ENCODE peak calls at places on chromosomes 5 and 9, in seven cellular contexts. U is transverse colon, W is prostate gland, B is Panc1, Y is endothelial cell of umbilical vein, D is spleen, L is HL-60. T is an unnamed sample.

GRCh38 chr5:115396698-115397097 is 100.2 kb upstream of the CCDC112 start:
- DNase-seq in W (no peak), U (no peak), B (no peak), L (no peak), D (no peak), Y (no peak), T (no peak)

GRCh38 chr5:126251024-126251423 is 172.2 kb upstream of the GRAMD2B start:
- DNase-seq in Y (no peak), D (no peak), B (no peak), W (no peak), U (no peak), L (no peak), T (no peak)

GRCh38 chr5:14488697-14489096 is 92.9 kb upstream of the OTULINL start:
- DNase-seq in L (no peak), W (no peak), Y (no peak), U (no peak), D (no peak), B (no peak), T (peak)

GRCh38 chr5:132498152-132498551 is 7.6 kb upstream of the IRF1 start:
- DNase-seq in W (peak), B (no peak), D (peak), Y (peak), L (no peak), U (no peak), T (no peak)

GRCh38 chr5:104048231-104048630 is 485.6 kb upstream of the NUDT12 start:
- DNase-seq in D (no peak), B (no peak), L (no peak), U (no peak), W (no peak), Y (no peak), T (no peak)

GRCh38 chr5:56856779-56857178 is 41.4 kb downstream of the MAP3K1 start:
- DNase-seq in U (no peak), D (no peak), Y (no peak), W (no peak), L (no peak), B (no peak), T (no peak)

GRCh38 chr9:34635556-34635955 is 2.0 kb downstream of the SIGMAR1 start:
- DNase-seq in Y (no peak), W (no peak), U (no peak), D (no peak), L (no peak), B (no peak), T (no peak)

GRCh38 chr9:86705474-86705873 is 241.8 kb downstream of the GAS1 start:
- DNase-seq in W (no peak), B (no peak), Y (no peak), D (no peak), U (no peak), L (no peak), T (no peak)

GRCh38 chr5:54703091-54703490 is 185.5 kb downstream of the SNX18 start:
- DNase-seq in U (no peak), W (no peak), Y (peak), B (no peak), D (no peak), L (no peak), T (no peak)

GRCh38 chr5:113330533-113331200 is 104.1 kb downstream of the TSSK1B start:
- DNase-seq in U (no peak), L (no peak), B (no peak), Y (peak), D (no peak), W (peak), T (no peak)

GRCh38 chr5:124932791-124933600 is 186.6 kb upstream of the ZNF608 start:
- DNase-seq in D (no peak), B (no peak), L (no peak), U (peak), W (peak), Y (no peak), T (no peak)

GRCh38 chr5:148984333-148984732 is 78.5 kb downstream of the SH3TC2 start:
- DNase-seq in L (no peak), U (no peak), W (no peak), D (no peak), Y (peak), B (peak), T (peak)

GRCh38 chr5:16467363-16468219 is 2.0 kb upstream of the ZNF622 start:
- DNase-seq in L (no peak), U (no peak), D (no peak), Y (peak), B (peak), W (no peak), T (no peak)

GRCh38 chr9:91328186-91328585 is 33.5 kb downstream of the AUH start:
- DNase-seq in Y (no peak), B (no peak), L (no peak), D (no peak), U (no peak), W (no peak), T (no peak)

GRCh38 chr9:98536542-98537173 is 172.1 kb downstream of the GABBR2 start:
- DNase-seq in D (no peak), B (no peak), W (no peak), L (peak), Y (no peak), U (peak), T (peak)

GRCh38 chr9:116942593-116943061 is 255.5 kb downstream of the TRIM32 start:
- DNase-seq in B (no peak), L (no peak), D (no peak), U (no peak), Y (no peak), W (no peak), T (no peak)

GRCh38 chr5:18281947-18282557 is 647.8 kb downstream of the TAF11L14 start:
- DNase-seq in U (no peak), L (peak), D (no peak), Y (peak), B (peak), W (no peak), T (peak)

GRCh38 chr9:113748135-113748534 is 128.0 kb upstream of the ZNF618 start:
- DNase-seq in U (no peak), B (no peak), L (no peak), Y (no peak), W (no peak), D (no peak), T (no peak)

GRCh38 chr5:57836921-57837320 is 354.3 kb upstream of the ACTBL2 start:
- DNase-seq in Y (no peak), U (no peak), B (no peak), D (no peak), W (no peak), L (no peak), T (no peak)

GRCh38 chr5:73856972-73857371 is 231.0 kb downstream of the ARHGEF28 start:
- DNase-seq in L (no peak), W (no peak), Y (peak), B (no peak), D (no peak), U (no peak), T (no peak)

GRCh38 chr5:13245982-13246601 is 698.4 kb downstream of the DNAH5 start:
- DNase-seq in L (no peak), D (no peak), B (no peak), U (no peak), Y (no peak), W (no peak), T (peak)

GRCh38 chr5:152262667-152263066 is 142.4 kb downstream of the NMUR2 start:
- DNase-seq in D (no peak), L (no peak), W (no peak), B (no peak), Y (no peak), U (no peak), T (peak)

GRCh38 chr5:65577141-65577540 is 14.0 kb downstream of the PPWD1 start:
- DNase-seq in D (no peak), U (no peak), B (no peak), L (no peak), Y (no peak), W (no peak), T (no peak)

GRCh38 chr5:54455413-54456157 is at the start of gene HSPB3:
- DNase-seq in D (no peak), B (no peak), L (no peak), U (peak), W (no peak), Y (no peak), T (no peak)

GRCh38 chr5:136802382-136802781 is 437.0 kb upstream of the TRPC7 start:
- DNase-seq in L (no peak), D (no peak), W (no peak), B (peak), U (no peak), Y (peak), T (peak)

GRCh38 chr9:89603629-89604462 is 966 bp upstream of the GADD45G start:
- DNase-seq in W (peak), Y (peak), D (peak), B (no peak), L (no peak), U (peak), T (peak)

GRCh38 chr5:179296150-179296821 is 49.0 kb downstream of the ADAMTS2 start:
- DNase-seq in B (no peak), L (no peak), Y (no peak), D (peak), U (no peak), W (no peak), T (no peak)

GRCh38 chr5:157265714-157266285 is at the start of gene CYFIP2:
- DNase-seq in D (peak), Y (peak), L (no peak), B (no peak), W (peak), U (peak), T (peak)

DNA sequence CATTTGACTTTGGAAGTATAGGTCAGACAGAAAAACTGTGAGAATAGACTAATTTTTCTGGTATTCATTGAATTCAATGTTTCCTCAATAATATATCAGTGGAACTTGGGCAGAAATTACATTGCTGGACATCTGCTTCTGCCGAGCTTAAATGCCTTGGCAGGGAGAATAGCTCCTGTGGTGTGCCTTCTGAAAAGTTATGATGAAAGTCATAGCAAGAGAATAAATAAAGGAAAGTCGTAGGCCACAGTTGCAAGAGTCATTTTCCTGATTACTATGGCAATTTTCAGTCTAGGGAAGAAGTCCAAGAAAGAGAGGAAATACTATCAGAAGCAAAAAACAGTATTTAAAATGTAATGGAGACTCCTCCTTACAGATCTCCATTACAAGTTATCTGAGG is 1596.1 kb upstream of the WWC1 start:
- DNase-seq in B (no peak), W (no peak), D (no peak), L (no peak), Y (no peak), U (no peak), T (no peak)
- TF ChIP-seq POLR2AphosphoS5 in B (no peak), W (no peak), D (no peak), L (no peak), Y (no peak), U (no peak), T (no peak)

GRCh38 chr9:32142074-32142473 is 242.4 kb upstream of the ACO1 start:
- DNase-seq in B (no peak), L (no peak), U (no peak), Y (no peak), W (no peak), D (no peak), T (no peak)
- TF ChIP-seq POLR2AphosphoS5 in B (no peak), L (no peak), U (no peak), Y (no peak), W (no peak), D (no peak), T (no peak)

GRCh38 chr9:121609845-121610637 is 41.4 kb upstream of the DAB2IP start:
- DNase-seq in Y (peak), L (no peak), B (no peak), W (peak), U (no peak), D (no peak), T (no peak)
- TF ChIP-seq POLR2AphosphoS5 in Y (no peak), L (no peak), B (no peak), W (peak), U (no peak), D (no peak), T (no peak)

GRCh38 chr5:2779459-2779858 is 28.0 kb upstream of the IRX2 start:
- DNase-seq in W (no peak), Y (no peak), L (no peak), B (no peak), D (no peak), U (no peak), T (no peak)

GRCh38 chr5:2776338-2777302 is 25.1 kb upstream of the IRX2 start:
- DNase-seq in B (no peak), D (no peak), Y (no peak), L (no peak), W (no peak), U (no peak), T (no peak)

GRCh38 chr5:2783223-2783622 is 31.7 kb upstream of the IRX2 start:
- DNase-seq in Y (no peak), W (no peak), L (no peak), B (no peak), D (no peak), U (no peak), T (peak)

GRCh38 chr5:2782658-2783057 is 31.2 kb upstream of the IRX2 start:
- DNase-seq in D (no peak), L (no peak), B (no peak), U (no peak), Y (no peak), W (no peak), T (no peak)

GRCh38 chr5:2780421-2781171 is 29.1 kb upstream of the IRX2 start:
- DNase-seq in Y (no peak), U (no peak), W (no peak), B (no peak), D (no peak), L (no peak), T (peak)
- TF ChIP-seq POLR2AphosphoS5 in Y (no peak), U (no peak), W (no peak), B (no peak), D (no peak), L (no peak), T (no peak)

DNA sequence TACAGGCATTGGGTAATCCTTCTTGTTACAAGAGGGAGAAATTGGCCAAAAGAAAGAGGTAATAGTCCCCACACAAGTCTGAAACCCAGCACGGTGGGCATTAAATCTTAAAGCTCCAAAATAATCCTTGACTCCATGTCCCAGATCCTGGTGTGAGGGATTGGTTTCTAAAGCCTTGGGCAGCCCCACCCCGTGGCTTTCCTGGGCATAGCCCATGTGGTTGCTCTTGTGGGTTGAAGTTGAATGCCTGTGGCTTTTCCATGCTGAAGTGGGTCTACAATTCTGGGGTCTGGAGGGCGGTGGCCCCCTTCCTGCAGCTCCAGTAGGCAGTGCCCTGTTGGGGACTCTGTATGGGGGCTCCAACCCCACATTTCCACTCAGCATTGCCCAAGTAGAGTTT is 91.8 kb upstream of the LARP1 start:
- DNase-seq in Y (no peak), B (no peak), L (no peak), D (no peak), U (no peak), W (no peak), T (no peak)
- TF ChIP-seq POLR2AphosphoS5 in Y (no peak), B (no peak), L (no peak), D (no peak), U (no peak), W (no peak), T (no peak)

GRCh38 chr5:1112596-1113331 is 901 bp upstream of the SLC12A7 start:
- DNase-seq in W (no peak), D (no peak), L (no peak), B (no peak), Y (no peak), U (no peak), T (no peak)
- TF ChIP-seq POLR2AphosphoS5 in W (no peak), D (no peak), L (peak), B (no peak), Y (no peak), U (no peak), T (no peak)

DNA sequence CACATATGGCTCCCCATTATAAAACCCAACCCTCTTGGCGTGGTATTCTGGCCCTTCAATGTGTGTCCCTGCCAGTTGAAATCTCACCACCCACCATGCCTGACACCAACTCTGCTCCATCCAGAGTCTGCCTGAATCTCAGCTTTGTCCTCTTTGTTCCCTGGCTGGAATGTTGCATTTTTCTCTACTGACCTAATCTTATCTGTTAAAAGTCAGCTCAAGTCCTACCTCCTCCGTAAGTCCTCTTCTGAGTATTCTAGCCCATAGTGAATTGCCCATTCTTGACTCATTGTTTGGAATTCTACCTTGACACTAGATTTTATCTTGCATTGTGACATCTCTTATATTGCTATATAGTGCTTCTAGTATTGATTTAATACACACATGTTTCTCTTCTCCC is 207.1 kb upstream of the VLDLR start:
- DNase-seq in D (no peak), U (no peak), B (no peak), Y (no peak), W (no peak), L (no peak), T (no peak)
- TF ChIP-seq POLR2AphosphoS5 in D (no peak), U (no peak), B (no peak), Y (no peak), W (no peak), L (no peak), T (no peak)